ENCODE peak calls at places on chromosome 12, in nine cellular contexts. J is stimulated activated CD4-positive, alpha-beta T cell treated with anti-CD3 and anti-CD28 coated beads, Interleukin-4, amount 100 ng/mL, for 4 hours; Y is CD8-positive, alpha-beta memory T cell; A is CD4-positive, alpha-beta T cell; U is ovary; B is nucleus accumbens; T is brain microvascular endothelial cell; V is activated gamma-delta T cell treated with anti-CD3 and anti-CD28 coated beads, Interleukin-2, amount 50 U/mL, for 16 hours; M is fibroblast of lung. D is an unnamed sample.

GRCh38 chr12:122318607-122319311 is 52.5 kb upstream of the VPS33A start:
- DNase-seq in J (no peak), Y (no peak), A (no peak), U (no peak), B (no peak), T (peak; percentile 68), V (no peak), M (peak; percentile 86), D (no peak)

GRCh38 chr12:105317453-105317852 is 13.0 kb upstream of the C12orf75 start:
- DNase-seq in J (no peak), Y (no peak), A (no peak), U (no peak), B (no peak), T (peak; percentile 30), V (no peak), M (peak; percentile 19), D (no peak)

GRCh38 chr12:126636798-126637197 is 1571.6 kb downstream of the AACS start:
- DNase-seq in J (no peak), Y (no peak), A (no peak), U (no peak), B (no peak), T (no peak), V (no peak), M (no peak), D (no peak)

GRCh38 chr12:38662851-38663250 is 242.5 kb downstream of the CPNE8 start:
- DNase-seq in J (no peak), Y (no peak), A (no peak), U (no peak), B (no peak), T (no peak), V (no peak), M (no peak), D (no peak)

GRCh38 chr12:65956056-65956738 is 131.9 kb downstream of the HMGA2 start:
- DNase-seq in J (no peak), Y (no peak), A (no peak), U (no peak), B (no peak), T (no peak), V (no peak), M (peak; percentile 57), D (no peak)

GRCh38 chr12:64104376-64104775 is 117.7 kb downstream of the KICS2 start:
- DNase-seq in J (no peak), Y (no peak), A (no peak), U (peak; percentile 36), B (no peak), T (no peak), V (no peak), M (peak; percentile 57), D (no peak)

GRCh38 chr12:56087220-56087619 is 7.3 kb downstream of the ERBB3 start:
- DNase-seq in J (no peak), Y (no peak), A (no peak), U (no peak), B (no peak), T (no peak), V (no peak), M (no peak), D (no peak)

GRCh38 chr12:12720052-12720451 is 2.9 kb downstream of the CDKN1B start:
- DNase-seq in J (no peak), Y (no peak), A (no peak), U (no peak), B (no peak), T (no peak), V (no peak), M (no peak), D (no peak)